ENCODE peak calls at places on chromosomes 13 and 19, in nine cellular contexts. Q is breast epithelium; Z is HS-5; L is lower leg skin; E is cerebellar nuclear complex; M is effector memory CD8-positive, alpha-beta T cell; P is NCI-H1048; F is kidney glomerular epithelial cell; T is iPS-NIHi11. N is an unnamed sample.

GRCh38 chr19:45075215-45076028 is 856 bp downstream of the ZNF296 start:
- DNase-seq in Q (peak), L (peak), M (peak), P (peak), F (no peak), T (peak), Z (no peak), E (peak), N (no peak)

GRCh38 chr19:48274938-48275337 is 5.1 kb downstream of the ZNF114 start:
- DNase-seq in Q (no peak), P (no peak), F (no peak), Z (no peak), E (no peak), M (no peak), L (no peak), T (no peak), N (no peak)

GRCh38 chr13:51759240-51759639 is 44.7 kb downstream of the DHRS12 start:
- DNase-seq in L (no peak), F (no peak), Z (no peak), M (no peak), P (no peak), Q (no peak), T (no peak), E (no peak), N (no peak)

GRCh38 chr13:41496420-41497234 is 39.3 kb downstream of the RGCC start:
- DNase-seq in T (no peak), E (no peak), F (no peak), M (no peak), Z (peak), L (no peak), P (no peak), Q (no peak), N (no peak)

GRCh38 chr13:111219306-111219705 is 101.1 kb upstream of the TEX29 start:
- DNase-seq in T (no peak), P (no peak), Q (no peak), M (no peak), F (no peak), Z (no peak), E (peak), L (no peak), N (no peak)

GRCh38 chr13:104385409-104385808 is 1319.2 kb upstream of the SLC10A2 start:
- DNase-seq in E (no peak), L (no peak), T (no peak), P (no peak), Q (no peak), Z (no peak), F (peak), M (no peak), N (no peak)

GRCh38 chr13:31846984-31847752 is 107.8 kb downstream of the RXFP2 start:
- DNase-seq in L (no peak), Q (no peak), M (no peak), T (peak), F (no peak), P (no peak), E (no peak), Z (no peak), N (peak)

GRCh38 chr13:95355491-95355890 is 54.2 kb upstream of the ABCC4 start:
- DNase-seq in Q (no peak), T (no peak), M (no peak), P (no peak), Z (no peak), E (no peak), F (peak), L (no peak), N (no peak)

GRCh38 chr19:6383188-6383587 is 7.5 kb upstream of the PSPN start:
- DNase-seq in L (no peak), Q (no peak), F (no peak), E (no peak), T (no peak), P (no peak), Z (no peak), M (no peak), N (no peak)

GRCh38 chr19:18519962-18520847 is 1.7 kb downstream of the ELL start:
- DNase-seq in M (peak), F (peak), L (peak), Z (peak), T (peak), Q (peak), P (no peak), E (peak), N (peak)

GRCh38 chr19:50663280-50663790 is 14.1 kb downstream of the C19orf81 start:
- DNase-seq in F (no peak), Z (no peak), L (no peak), E (no peak), P (no peak), T (no peak), M (no peak), Q (no peak), N (no peak)

GRCh38 chr19:54179921-54180452 is 7.0 kb upstream of the TMC4 start:
- DNase-seq in T (peak), E (no peak), F (no peak), M (no peak), Z (no peak), P (no peak), Q (no peak), L (no peak), N (no peak)

GRCh38 chr13:77620138-77620537 is 77.3 kb upstream of the SLAIN1 start:
- DNase-seq in Q (no peak), M (no peak), Z (no peak), L (no peak), P (no peak), E (no peak), F (no peak), T (no peak), N (no peak)

GRCh38 chr19:2888739-2889224 is 11.9 kb upstream of the ZNF57 start:
- DNase-seq in M (peak), Q (peak), Z (no peak), F (no peak), E (no peak), L (no peak), T (no peak), P (peak), N (no peak)

GRCh38 chr19:38445362-38445761 is 11.9 kb downstream of the RYR1 start:
- DNase-seq in P (no peak), T (peak), F (no peak), Q (no peak), M (no peak), L (no peak), E (no peak), Z (no peak), N (no peak)

GRCh38 chr13:45004096-45004495 is 14.8 kb downstream of the GPALPP1 start:
- DNase-seq in L (no peak), F (no peak), Z (no peak), M (no peak), P (no peak), T (no peak), E (no peak), Q (no peak), N (no peak)

GRCh38 chr13:82993417-82993816 is 888.9 kb downstream of the SLITRK1 start:
- DNase-seq in T (no peak), E (no peak), M (no peak), Q (no peak), F (no peak), L (no peak), P (no peak), Z (no peak), N (no peak)

N was measured in activated T-helper 9 cell treated with anti-CD3 and anti-CD28 coated beads, Interleukin-2, amount 50 U/mL, for 16 hours.